ENCODE peak calls at places on chromosomes 5 and 9, in eight cellular contexts. W is PC-9; Z is MM.1S; F is tibial artery; E is CD8-positive, alpha-beta T cell; A is left lung; G is heart right ventricle; K is left ventricle myocardium inferior. B is an unnamed sample.

GRCh38 chr9:120775859-120776258 is 17.4 kb downstream of the FBXW2 start:
- DNase-seq in W (no peak), Z (no peak), F (no peak), E (no peak), A (no peak), G (no peak), K (no peak), B (no peak)

GRCh38 chr9:95635986-95636600 is 119.3 kb upstream of the PTCH1 start:
- DNase-seq in W (no peak), Z (no peak), F (no peak), E (no peak), A (no peak), G (no peak), K (no peak), B (no peak)

GRCh38 chr9:109273869-109274268 is 47.0 kb downstream of the EPB41L4B start:
- DNase-seq in W (no peak), Z (no peak), F (no peak), E (no peak), A (no peak), G (no peak), K (no peak), B (no peak)

GRCh38 chr9:112751059-112751795 is 667 bp downstream of the SNX30 start:
- DNase-seq in W (peak; percentile 68), Z (peak; percentile 87), F (peak; percentile 50), E (peak; percentile 63), A (peak; percentile 85), G (peak; percentile 42), K (peak; percentile 33), B (peak; percentile 56)

GRCh38 chr5:135386886-135387628 is 12.0 kb downstream of the MACROH2A1 start:
- DNase-seq in W (peak; percentile 51), Z (no peak), F (no peak), E (no peak), A (no peak), G (no peak), K (no peak), B (peak; percentile 71)

GRCh38 chr9:37283730-37284235 is 138.7 kb upstream of the GRHPR start:
- DNase-seq in W (no peak), Z (no peak), F (no peak), E (no peak), A (no peak), G (no peak), K (no peak), B (no peak)

GRCh38 chr5:95432779-95433178 is 41.6 kb downstream of the FAM81B start:
- DNase-seq in W (no peak), Z (no peak), F (no peak), E (no peak), A (no peak), G (no peak), K (no peak), B (no peak)

GRCh38 chr9:134157378-134157885 is 6.9 kb downstream of the RNU6ATAC start:
- DNase-seq in W (no peak), Z (no peak), F (no peak), E (no peak), A (peak; percentile 75), G (no peak), K (no peak), B (no peak)

GRCh38 chr9:90069107-90069506 is 464.3 kb downstream of the GADD45G start:
- DNase-seq in W (no peak), Z (no peak), F (no peak), E (no peak), A (no peak), G (no peak), K (no peak), B (no peak)

GRCh38 chr9:88174324-88174723 is 36.0 kb upstream of the SPATA31C2 start:
- DNase-seq in W (peak; percentile 9), Z (no peak), F (no peak), E (no peak), A (no peak), G (no peak), K (no peak), B (no peak)

GRCh38 chr9:84722388-84722989 is 53.0 kb downstream of the NTRK2 start:
- DNase-seq in W (no peak), Z (no peak), F (no peak), E (no peak), A (no peak), G (no peak), K (no peak), B (no peak)

GRCh38 chr9:95341262-95342011 is 23.9 kb upstream of the FANCC start:
- DNase-seq in W (peak; percentile 25), Z (no peak), F (no peak), E (no peak), A (no peak), G (no peak), K (no peak), B (no peak)

GRCh38 chr9:34717996-34718614 is 8.2 kb upstream of the CCL21 start:
- DNase-seq in W (no peak), Z (no peak), F (no peak), E (no peak), A (no peak), G (no peak), K (no peak), B (no peak)

GRCh38 chr9:18632624-18633407 is 158.9 kb downstream of the ADAMTSL1 start:
- DNase-seq in W (peak; percentile 0), Z (no peak), F (peak; percentile 27), E (no peak), A (no peak), G (peak; percentile 15), K (no peak), B (peak; percentile 58)

GRCh38 chr9:16825364-16825763 is 45.1 kb downstream of the BNC2 start:
- DNase-seq in W (no peak), Z (no peak), F (no peak), E (no peak), A (no peak), G (no peak), K (no peak), B (no peak)

GRCh38 chr5:114789773-114790402 is 379.8 kb downstream of the TRIM36 start:
- DNase-seq in W (no peak), Z (peak; percentile 38), F (no peak), E (no peak), A (no peak), G (no peak), K (no peak), B (no peak)
- TF ChIP-seq CTCF in W (peak; percentile 64), Z (peak; percentile 66), F (no peak), E (no peak), A (peak; percentile 8), G (peak; percentile 47), K (peak; percentile 59), B (no peak)

GRCh38 chr5:139665626-139666025 is 17.5 kb downstream of the CXXC5 start:
- DNase-seq in W (no peak), Z (no peak), F (no peak), E (no peak), A (no peak), G (no peak), K (no peak), B (no peak)
- H3K27ac ChIP-seq in W (no peak overlapping the region), Z (no peak overlapping the region), F (peak overlapping the region; percentile 88), E (no peak overlapping the region), A (no peak overlapping the region), G (peak overlapping the region; percentile 94), K (peak overlapping the region; percentile 91), B (no peak overlapping the region)

DNA sequence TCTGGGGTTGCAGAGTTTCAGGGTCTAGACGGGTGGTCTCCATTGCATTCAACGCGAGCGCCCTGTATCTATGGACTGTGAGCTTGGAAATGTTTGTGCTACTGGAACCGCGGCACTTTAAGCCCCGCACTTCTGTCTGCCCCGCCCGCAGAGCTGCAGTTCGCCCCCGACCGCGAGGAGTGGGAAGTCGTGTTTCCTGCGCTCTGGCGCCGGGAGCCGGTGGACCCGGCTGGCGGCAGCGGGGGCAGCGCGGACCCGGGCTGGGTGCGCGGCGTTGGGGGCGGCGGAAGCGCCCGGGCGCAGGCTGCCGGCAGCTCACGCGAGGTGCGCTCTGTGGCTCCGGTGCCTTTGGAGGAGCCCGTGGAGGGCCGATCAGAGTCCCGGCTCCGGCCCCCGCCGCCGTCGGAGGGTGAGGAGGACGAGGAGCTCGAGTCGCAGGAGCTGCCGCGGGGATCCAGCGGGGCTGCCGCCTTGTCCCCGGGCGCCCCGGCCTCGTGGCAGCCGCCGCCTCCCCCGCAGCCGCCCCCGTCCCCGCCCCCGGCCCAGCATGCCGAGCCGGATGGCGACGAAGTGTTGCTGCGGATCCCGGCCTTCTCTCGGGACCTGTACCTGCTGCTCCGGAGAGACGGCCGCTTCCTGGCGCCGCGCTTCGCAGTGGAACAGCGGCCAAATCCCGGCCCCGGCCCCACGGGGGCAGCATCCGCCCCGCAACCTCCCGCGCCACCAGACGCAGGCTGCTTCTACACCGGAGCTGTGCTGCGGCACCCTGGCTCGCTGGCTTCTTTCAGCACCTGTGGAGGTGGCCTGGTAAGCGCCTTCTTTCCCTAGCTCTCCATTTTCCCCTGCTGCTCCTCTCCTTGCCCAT is 1.1 kb downstream of the ADAMTS19 start:
- DNase-seq in W (peak; percentile 1), Z (peak; percentile 56), F (no peak), E (no peak), A (peak; percentile 83), G (peak; percentile 32), K (peak; percentile 23), B (no peak)
- TF ChIP-seq CTCF in W (peak; percentile 21), Z (peak; percentile 49), F (no peak), E (no peak), A (peak; percentile 14), G (peak; percentile 39), K (peak; percentile 49), B (peak; percentile 5)

DNA sequence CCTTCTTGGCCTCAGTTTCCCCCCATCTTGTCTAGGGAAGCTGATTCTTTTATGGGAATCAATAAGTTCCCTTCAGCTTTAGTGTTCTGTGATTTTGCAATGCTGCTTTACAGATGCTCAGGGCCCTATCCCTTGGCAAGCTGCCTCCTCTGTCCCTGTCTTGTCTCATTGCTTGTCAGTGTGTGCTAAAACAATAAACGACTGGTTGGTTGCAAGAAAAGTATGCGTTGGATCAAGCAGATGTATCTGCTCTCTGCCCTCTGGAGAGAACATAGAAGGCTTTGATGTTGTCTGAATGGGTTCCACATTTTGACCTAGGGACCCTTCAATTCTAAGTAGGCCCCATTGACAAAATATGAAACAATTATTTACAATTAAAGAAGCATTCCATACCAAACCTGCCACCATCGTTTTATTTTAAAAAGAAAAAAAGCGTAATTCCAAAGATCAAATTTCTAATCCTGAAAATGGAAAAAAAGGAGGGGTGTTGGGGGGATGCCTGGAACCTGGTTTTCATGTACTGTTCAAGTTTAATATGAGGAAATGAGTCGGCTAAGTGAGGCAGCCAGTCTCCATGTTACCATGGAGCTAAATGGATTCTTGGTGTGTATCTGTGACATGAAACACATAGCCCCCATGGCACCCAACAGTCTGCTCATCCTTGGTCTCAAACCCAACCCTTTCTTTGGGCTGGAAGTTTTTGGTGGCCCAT is 31.2 kb upstream of the TARS1 start:
- DNase-seq in W (no peak), Z (no peak), F (no peak), E (no peak), A (no peak), G (no peak), K (peak; percentile 22), B (peak; percentile 69)
- H3K27ac ChIP-seq in W (no peak overlapping the region), Z (no peak overlapping the region), F (peak overlapping the region; percentile 41), E (no peak overlapping the region), A (no peak overlapping the region), G (no peak overlapping the region), K (no peak overlapping the region), B (no peak overlapping the region)

GRCh38 chr5:146208916-146209522 is 5.6 kb downstream of the RBM27 start:
- DNase-seq in W (no peak), Z (no peak), F (no peak), E (no peak), A (no peak), G (no peak), K (no peak), B (no peak)
- TF ChIP-seq CTCF in W (peak; percentile 33), Z (no peak), F (peak; percentile 9), E (peak; percentile 16), A (peak; percentile 18), G (no peak), K (peak; percentile 28), B (peak; percentile 35)

GRCh38 chr5:54695198-54695966 is 177.8 kb downstream of the SNX18 start:
- DNase-seq in W (no peak), Z (no peak), F (no peak), E (no peak), A (no peak), G (no peak), K (no peak), B (no peak)
- H3K27ac ChIP-seq in W (no peak overlapping the region), Z (no peak overlapping the region), F (no peak overlapping the region), E (no peak overlapping the region), A (no peak overlapping the region), G (no peak overlapping the region), K (no peak overlapping the region), B (no peak overlapping the region)